ENCODE peak calls at places on chromosomes 13 and 19, in nine cellular contexts. G, A, X, I, R, C, P, B and Q are unnamed samples.

GRCh38 chr19:55305491-55305890 is 19.6 kb downstream of the TMEM150B start:
- DNase-seq in G (no peak), A (peak; percentile 56), X (peak; percentile 36), I (no peak), R (no peak), C (no peak), P (peak; percentile 22), B (no peak), Q (no peak)

GRCh38 chr19:34998777-34999497 is 1.2 kb upstream of the GRAMD1A start:
- DNase-seq in G (no peak), A (no peak), X (peak; percentile 22), I (peak; percentile 59), R (no peak), C (no peak), P (no peak), B (no peak), Q (no peak)

GRCh38 chr19:6521718-6522646 is 8.8 kb upstream of the TNFSF9 start:
- DNase-seq in G (no peak), A (no peak), X (no peak), I (no peak), R (no peak), C (no peak), P (no peak), B (peak; percentile 86), Q (no peak)

GRCh38 chr19:31300406-31300805 is 48.8 kb downstream of the TSHZ3 start:
- DNase-seq in G (no peak), A (no peak), X (no peak), I (peak; percentile 40), R (no peak), C (peak; percentile 51), P (no peak), B (no peak), Q (no peak)

GRCh38 chr13:103895835-103896520 is 829.8 kb upstream of the SLC10A2 start:
- DNase-seq in G (no peak), A (no peak), X (no peak), I (no peak), R (no peak), C (no peak), P (no peak), B (no peak), Q (no peak)

GRCh38 chr19:554817-555216 is 11.0 kb downstream of the GZMM start:
- DNase-seq in G (no peak), A (no peak), X (no peak), I (no peak), R (no peak), C (no peak), P (no peak), B (no peak), Q (no peak)

GRCh38 chr19:4748589-4748988 is 24.9 kb upstream of the DPP9 start:
- DNase-seq in G (no peak), A (peak; percentile 36), X (no peak), I (no peak), R (no peak), C (no peak), P (no peak), B (no peak), Q (no peak)

GRCh38 chr13:109355875-109356428 is 430.4 kb downstream of the IRS2 start:
- DNase-seq in G (no peak), A (no peak), X (no peak), I (no peak), R (no peak), C (no peak), P (no peak), B (no peak), Q (no peak)

GRCh38 chr13:32019612-32020233 is 11.9 kb upstream of the FRY start:
- DNase-seq in G (no peak), A (peak; percentile 49), X (peak; percentile 19), I (no peak), R (no peak), C (no peak), P (peak; percentile 61), B (peak; percentile 28), Q (no peak)

GRCh38 chr19:18502633-18503294 is 19.1 kb downstream of the ELL start:
- DNase-seq in G (no peak), A (no peak), X (no peak), I (no peak), R (no peak), C (no peak), P (no peak), B (no peak), Q (no peak)

GRCh38 chr19:7605490-7606222 is 10.0 kb downstream of the CAMSAP3 start:
- DNase-seq in G (no peak), A (peak; percentile 71), X (no peak), I (no peak), R (no peak), C (no peak), P (no peak), B (no peak), Q (no peak)

GRCh38 chr19:55257461-55258411 is 1.1 kb downstream of the PPP6R1 start:
- DNase-seq in G (no peak), A (peak; percentile 71), X (no peak), I (no peak), R (no peak), C (no peak), P (peak; percentile 12), B (no peak), Q (no peak)

GRCh38 chr19:53844849-53845246 is 20.7 kb upstream of the NLRP12 start:
- DNase-seq in G (no peak), A (no peak), X (no peak), I (no peak), R (no peak), C (no peak), P (no peak), B (no peak), Q (no peak)

GRCh38 chr13:41827507-41828213 is 133.2 kb downstream of the VWA8 start:
- DNase-seq in G (peak; percentile 7), A (peak; percentile 88), X (no peak), I (peak; percentile 66), R (no peak), C (no peak), P (peak; percentile 92), B (peak; percentile 43), Q (peak; percentile 80)

GRCh38 chr19:13992025-13992424 is 14.1 kb downstream of the RFX1 start:
- DNase-seq in G (no peak), A (no peak), X (no peak), I (no peak), R (no peak), C (no peak), P (no peak), B (no peak), Q (no peak)

GRCh38 chr19:41706741-41707501 is 1.5 kb upstream of the CEACAM5 start:
- DNase-seq in G (no peak), A (peak; percentile 71), X (peak; percentile 77), I (peak; percentile 59), R (no peak), C (peak; percentile 87), P (peak; percentile 12), B (no peak), Q (no peak)

GRCh38 chr13:84567848-84568247 is 685.6 kb upstream of the SLITRK1 start:
- DNase-seq in G (no peak), A (no peak), X (no peak), I (no peak), R (no peak), C (no peak), P (no peak), B (no peak), Q (no peak)

GRCh38 chr13:21800847-21801616 is 130.2 kb downstream of the FGF9 start:
- DNase-seq in G (no peak), A (peak; percentile 1), X (no peak), I (no peak), R (no peak), C (no peak), P (no peak), B (peak; percentile 26), Q (no peak)

GRCh38 chr19:47511128-47511517 is 3.7 kb downstream of the NAPA start:
- DNase-seq in G (no peak), A (no peak), X (peak; percentile 86), I (no peak), R (no peak), C (no peak), P (no peak), B (no peak), Q (no peak)
- TF ChIP-seq CTCF in G (no peak), A (no peak), X (no peak), I (no peak), R (no peak), C (no peak), P (no peak), B (no peak), Q (no peak)

GRCh38 chr13:76921516-76921915 is 26.8 kb upstream of the ACOD1 start:
- DNase-seq in G (no peak), A (peak; percentile 73), X (no peak), I (no peak), R (no peak), C (no peak), P (peak; percentile 28), B (no peak), Q (no peak)
- H3K4me3 ChIP-seq in G (no peak overlapping the region), A (no peak overlapping the region), X (no peak overlapping the region), I (no peak overlapping the region), R (no peak overlapping the region), C (no peak overlapping the region), P (no peak overlapping the region), B (no peak overlapping the region), Q (no peak overlapping the region)

GRCh38 chr13:61255035-61255796 is 160.4 kb downstream of the PCDH20 start:
- DNase-seq in G (no peak), A (peak; percentile 40), X (no peak), I (no peak), R (no peak), C (no peak), P (no peak), B (no peak), Q (no peak)
- TF ChIP-seq CTCF in G (no peak), A (peak; percentile 47), X (no peak), I (no peak), R (no peak), C (no peak), P (no peak), B (peak; percentile 42), Q (no peak)

GRCh38 chr19:49807888-49808675 is 5.0 kb downstream of the FUZ start:
- DNase-seq in G (no peak), A (no peak), X (no peak), I (no peak), R (no peak), C (no peak), P (no peak), B (no peak), Q (no peak)
- H3K4me3 ChIP-seq in G (peak overlapping the region; percentile 95), A (peak overlapping the region; percentile 77), X (no peak overlapping the region), I (peak overlapping the region; percentile 87), R (peak overlapping the region; percentile 80), C (peak overlapping the region; percentile 78), P (no peak overlapping the region), B (no peak overlapping the region), Q (peak overlapping the region; percentile 72)